ENCODE peak calls at places on chromosomes 16 and 17, in seven cellular contexts. G is activated T-helper 1 cell treated with Interleukin-2 at 50 U/mL for 16 hours; E is mesendoderm; L is HFFc6; M is pancreas; U is activated CD8-positive, alpha-beta memory T cell treated with anti-CD3 and anti-CD28 coated beads for 48 hours; B is EL. Y is an unnamed sample.

GRCh38 chr17:31518478-31518877 is 127.0 kb downstream of the RAB11FIP4 start:
- DNase-seq in G (no peak), E (no peak), L (no peak), M (no peak), U (no peak), B (no peak), Y (no peak)

GRCh38 chr17:48612456-48612853 is 1.6 kb upstream of the HOXB7 start:
- DNase-seq in G (no peak), E (no peak), L (no peak), M (no peak), U (no peak), B (no peak), Y (no peak)

GRCh38 chr16:75206749-75207451 is at the start of gene CTRB2:
- DNase-seq in G (no peak), E (no peak), L (no peak), M (peak), U (no peak), B (no peak), Y (no peak)

GRCh38 chr16:57089406-57089805 is 3.0 kb upstream of the CPNE2 start:
- DNase-seq in G (no peak), E (no peak), L (no peak), M (no peak), U (no peak), B (no peak), Y (no peak)

GRCh38 chr16:53501216-53501859 is 1.7 kb downstream of the AKTIP start:
- DNase-seq in G (no peak), E (peak), L (no peak), M (no peak), U (no peak), B (no peak), Y (peak)

GRCh38 chr17:77011173-77012011 is 129.4 kb upstream of the SEC14L1 start:
- DNase-seq in G (no peak), E (peak), L (peak), M (no peak), U (no peak), B (peak), Y (peak)

GRCh38 chr17:76154935-76155845 is 14.1 kb upstream of the FOXJ1 start:
- DNase-seq in G (no peak), E (no peak), L (no peak), M (no peak), U (no peak), B (no peak), Y (no peak)

GRCh38 chr17:75720656-75721462 is at the start of gene ITGB4:
- DNase-seq in G (peak), E (peak), L (no peak), M (peak), U (peak), B (peak), Y (no peak)

GRCh38 chr16:1929105-1929504 is 10.9 kb upstream of the HS3ST6 start:
- DNase-seq in G (no peak), E (no peak), L (no peak), M (no peak), U (no peak), B (peak), Y (no peak)

GRCh38 chr17:83179378-83179777 is 100.0 kb downstream of the METRNL start:
- DNase-seq in G (no peak), E (no peak), L (no peak), M (no peak), U (no peak), B (no peak), Y (no peak)

GRCh38 chr16:17529982-17530760 is 59.4 kb upstream of the XYLT1 start:
- DNase-seq in G (no peak), E (peak), L (no peak), M (no peak), U (no peak), B (no peak), Y (no peak)

GRCh38 chr16:86827521-86827920 is 249.2 kb downstream of the FOXL1 start:
- DNase-seq in G (no peak), E (no peak), L (no peak), M (no peak), U (no peak), B (no peak), Y (no peak)

GRCh38 chr17:61407211-61407911 is 7.7 kb downstream of the TBX2 start:
- DNase-seq in G (no peak), E (no peak), L (no peak), M (no peak), U (no peak), B (no peak), Y (no peak)

GRCh38 chr17:27609606-27610303 is 21.2 kb upstream of the LGALS9 start:
- DNase-seq in G (no peak), E (peak), L (peak), M (no peak), U (no peak), B (peak), Y (peak)

GRCh38 chr16:12231666-12232065 is 255.1 kb downstream of the SNX29 start:
- DNase-seq in G (no peak), E (no peak), L (peak), M (no peak), U (no peak), B (peak), Y (no peak)

GRCh38 chr17:14442798-14443553 is 142.1 kb downstream of the HS3ST3B1 start:
- DNase-seq in G (no peak), E (no peak), L (no peak), M (no peak), U (no peak), B (no peak), Y (no peak)

GRCh38 chr17:951388-952132 is 28.0 kb downstream of the NXN start:
- DNase-seq in G (no peak), E (peak), L (peak), M (peak), U (no peak), B (peak), Y (peak)

GRCh38 chr17:39622380-39623006 is 4.3 kb upstream of the PPP1R1B start:
- DNase-seq in G (no peak), E (no peak), L (no peak), M (no peak), U (no peak), B (no peak), Y (no peak)

GRCh38 chr16:27083861-27084261 is 17.1 kb downstream of the C16orf82 start:
- DNase-seq in G (no peak), E (peak), L (no peak), M (no peak), U (no peak), B (no peak), Y (no peak)

GRCh38 chr17:14737984-14738651 is 437.2 kb downstream of the HS3ST3B1 start:
- DNase-seq in G (no peak), E (peak), L (peak), M (peak), U (no peak), B (peak), Y (peak)

Y was measured in MV-4-11.